ENCODE peak calls at places on chromosome 6, in seven cellular contexts. P is aorta; F is anterior cingulate cortex; D is T-helper 2 cell; A is activated naive CD8-positive, alpha-beta T cell treated with anti-CD3 and anti-CD28 coated beads, Interleukin-2, amount 50 U/mL, for 24 hours; V is activated naive CD4-positive, alpha-beta T cell; R is T47D. J is an unnamed sample.

GRCh38 chr6:144474290-144474689 is 189.2 kb downstream of the UTRN start:
- DNase-seq in R (no peak), V (no peak), A (no peak), D (no peak), F (no peak), P (no peak), J (no peak)

GRCh38 chr6:10140824-10141223 is 274.1 kb downstream of the TFAP2A start:
- DNase-seq in D (no peak), P (no peak), A (no peak), R (no peak), V (no peak), F (no peak), J (no peak)

GRCh38 chr6:87901613-87902012 is 146.0 kb upstream of the SPACA1 start:
- DNase-seq in F (no peak), V (no peak), A (no peak), P (no peak), D (no peak), R (no peak), J (no peak)

GRCh38 chr6:128507337-128508310 is 12.8 kb downstream of the PTPRK start:
- DNase-seq in V (no peak), F (no peak), R (no peak), A (no peak), P (no peak), D (no peak), J (no peak)

GRCh38 chr6:158409451-158409850 is 97.2 kb downstream of the TULP4 start:
- DNase-seq in F (no peak), A (no peak), V (no peak), R (no peak), D (no peak), P (no peak), J (no peak)

GRCh38 chr6:158648682-158649131 is 1.1 kb upstream of the SYTL3 start:
- DNase-seq in A (peak), P (no peak), D (no peak), R (no peak), F (no peak), V (no peak), J (no peak)

GRCh38 chr6:16544521-16544920 is 216.7 kb downstream of the ATXN1 start:
- DNase-seq in P (no peak), F (no peak), V (no peak), A (no peak), R (no peak), D (no peak), J (no peak)

GRCh38 chr6:41596807-41597206 is 41.5 kb upstream of the MDFI start:
- DNase-seq in F (no peak), R (no peak), D (no peak), A (no peak), P (peak), V (no peak), J (no peak)

GRCh38 chr6:46760925-46761324 is 14.2 kb downstream of the ANKRD66 start:
- DNase-seq in V (no peak), A (no peak), F (no peak), R (no peak), P (no peak), D (no peak), J (no peak)

GRCh38 chr6:125444234-125444949 is 142.6 kb upstream of the HDDC2 start:
- DNase-seq in V (no peak), P (peak), A (no peak), F (no peak), R (no peak), D (no peak), J (no peak)

GRCh38 chr6:111661541-111662041 is 55.9 kb upstream of the TRAF3IP2 start:
- DNase-seq in F (no peak), R (peak), P (no peak), D (no peak), V (no peak), A (no peak), J (peak)

GRCh38 chr6:17311595-17312311 is 30.6 kb downstream of the RBM24 start:
- DNase-seq in D (no peak), F (no peak), V (no peak), P (no peak), R (no peak), A (no peak), J (no peak)

GRCh38 chr6:136225496-136225895 is 24.6 kb downstream of the MTFR2 start:
- DNase-seq in F (no peak), R (no peak), A (peak), D (no peak), V (no peak), P (no peak), J (no peak)

GRCh38 chr6:14871196-14871595 is 374.7 kb upstream of the JARID2 start:
- DNase-seq in F (no peak), A (no peak), P (no peak), V (no peak), R (no peak), D (no peak), J (no peak)

GRCh38 chr6:7730411-7730810 is 4.5 kb downstream of the BMP6 start:
- DNase-seq in R (no peak), A (no peak), D (no peak), F (no peak), P (no peak), V (no peak), J (no peak)

GRCh38 chr6:89655122-89655521 is 16.6 kb upstream of the LYRM2 start:
- DNase-seq in A (no peak), V (no peak), P (no peak), R (no peak), D (no peak), F (no peak), J (no peak)

GRCh38 chr6:166203641-166204222 is 36.1 kb upstream of the TBXT start:
- DNase-seq in D (no peak), A (no peak), P (no peak), F (no peak), V (no peak), R (no peak), J (no peak)

GRCh38 chr6:906920-907319 is 214.0 kb upstream of the EXOC2 start:
- DNase-seq in A (no peak), V (no peak), P (no peak), D (no peak), F (no peak), R (no peak), J (no peak)

GRCh38 chr6:136693090-136693489 is 99.2 kb downstream of the MAP3K5 start:
- DNase-seq in P (no peak), D (no peak), A (no peak), V (no peak), R (no peak), F (no peak), J (no peak)

GRCh38 chr6:85390775-85391174 is 59.1 kb upstream of the NT5E start:
- DNase-seq in D (no peak), F (no peak), A (no peak), R (no peak), P (no peak), V (no peak), J (no peak)

GRCh38 chr6:3808759-3809514 is 40.2 kb upstream of the FAM50B start:
- DNase-seq in P (peak), D (no peak), V (no peak), F (no peak), A (no peak), R (no peak), J (no peak)

J was measured in H1.